ENCODE peak calls at places on chromosomes 12 and 14, in nine cellular contexts. B, H, C, M, L, K, J, Z and S are unnamed samples.

GRCh38 chr14:95257521-95257920 is 62.2 kb downstream of the CLMN start:
- DNase-seq in L (no peak), Z (no peak), J (no peak), M (no peak), K (no peak), B (no peak), H (no peak), C (no peak), S (no peak)

GRCh38 chr14:50064993-50065392 is 51.4 kb downstream of the VCPKMT start:
- DNase-seq in Z (peak; percentile 98), B (peak; percentile 45), M (peak; percentile 55), C (peak; percentile 79), H (no peak), K (no peak), L (no peak), J (peak; percentile 43), S (no peak)

GRCh38 chr12:26861690-26862089 is 28.7 kb upstream of the ITPR2 start:
- DNase-seq in K (no peak), Z (no peak), C (no peak), M (no peak), H (no peak), J (no peak), B (no peak), L (no peak), S (no peak)

GRCh38 chr12:53595212-53595611 is 31.0 kb downstream of the ATF7 start:
- DNase-seq in C (no peak), M (no peak), L (no peak), H (peak; percentile 83), J (no peak), Z (no peak), B (no peak), K (no peak), S (no peak)

GRCh38 chr12:98399532-98399931 is 115.9 kb upstream of the TMPO start:
- DNase-seq in L (no peak), J (no peak), B (no peak), Z (no peak), C (no peak), M (no peak), K (peak; percentile 50), H (peak; percentile 80), S (peak; percentile 51)

GRCh38 chr14:102711946-102712345 is 65.3 kb upstream of the TRAF3 start:
- DNase-seq in M (no peak), C (no peak), J (no peak), H (no peak), Z (no peak), B (no peak), K (no peak), L (no peak), S (peak; percentile 10)

GRCh38 chr14:40623641-40624040 is 983.0 kb upstream of the LRFN5 start:
- DNase-seq in Z (no peak), H (no peak), M (no peak), C (no peak), L (no peak), J (no peak), B (no peak), K (no peak), S (no peak)

GRCh38 chr14:55813635-55814034 is 233.6 kb downstream of the KTN1 start:
- DNase-seq in C (no peak), B (no peak), H (no peak), K (no peak), M (no peak), J (no peak), L (no peak), Z (no peak), S (no peak)

GRCh38 chr14:103849151-103850013 is 2.0 kb upstream of the PPP1R13B start:
- DNase-seq in J (no peak), C (no peak), M (no peak), K (no peak), B (no peak), Z (no peak), H (no peak), L (no peak), S (no peak)

DNA sequence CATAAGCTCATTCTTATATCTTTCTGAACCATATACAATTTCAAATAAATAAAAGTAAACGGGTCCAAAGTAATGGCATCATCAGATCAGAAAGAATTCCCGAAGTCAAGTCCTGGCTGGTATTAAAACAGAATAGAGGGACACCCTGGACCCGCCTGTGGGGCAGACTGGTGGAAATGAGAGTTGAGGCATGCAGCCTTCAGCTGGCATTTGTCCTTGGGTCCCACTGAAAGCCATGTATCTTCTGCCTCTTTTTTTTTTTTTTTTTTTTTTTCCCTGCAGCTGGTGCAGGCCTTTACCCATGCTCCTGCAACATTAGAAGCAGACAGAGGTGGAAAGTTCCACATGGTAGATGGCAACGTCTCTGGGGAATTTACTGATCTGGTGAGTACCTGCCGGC is 9.9 kb downstream of the AHSA1 start:
- DNase-seq in Z (no peak), H (no peak), M (no peak), J (no peak), L (no peak), B (no peak), K (no peak), C (no peak), S (no peak)
- H3K36me3 ChIP-seq in Z (peaks cover 38% of the 10 kb centered on the region), H (peaks cover 20% of the 10 kb centered on the region), M (peaks cover 37% of the 10 kb centered on the region), J (peaks cover 36% of the 10 kb centered on the region), L (peaks cover 70% of the 10 kb centered on the region), B (peaks cover 56% of the 10 kb centered on the region), K (peaks cover 70% of the 10 kb centered on the region), C (peaks cover 15% of the 10 kb centered on the region), S (peaks cover 1% of the 10 kb centered on the region)

DNA sequence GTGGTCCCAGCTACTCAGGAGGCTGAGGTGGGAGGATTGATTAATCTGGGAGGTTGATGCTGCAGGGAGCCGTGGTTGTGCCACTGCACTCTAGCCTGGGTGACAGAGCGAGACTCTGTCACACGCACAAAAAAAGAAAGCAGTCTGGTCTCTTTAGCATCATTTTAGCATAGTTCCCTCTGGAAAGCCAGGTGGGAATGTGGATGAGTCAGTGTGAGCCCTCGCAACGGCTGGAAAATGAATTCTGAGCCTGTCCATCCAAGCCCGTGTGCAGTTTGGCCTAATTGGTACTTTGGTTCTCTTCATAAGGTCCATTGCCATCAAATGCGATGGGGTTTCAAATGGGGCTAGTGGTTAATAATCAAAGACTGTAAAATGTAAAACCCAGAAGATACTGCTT is 2.4 kb downstream of the MYL2 start:
- DNase-seq in C (no peak), Z (no peak), B (no peak), L (no peak), J (no peak), M (no peak), K (no peak), H (no peak), S (no peak)
- H3K4me3 ChIP-seq in C (no peak overlapping the region), Z (no peak overlapping the region), B (no peak overlapping the region), L (peak overlapping the region; percentile 71), J (no peak overlapping the region), M (no peak overlapping the region), K (no peak overlapping the region), H (no peak overlapping the region), S (no peak overlapping the region)

DNA sequence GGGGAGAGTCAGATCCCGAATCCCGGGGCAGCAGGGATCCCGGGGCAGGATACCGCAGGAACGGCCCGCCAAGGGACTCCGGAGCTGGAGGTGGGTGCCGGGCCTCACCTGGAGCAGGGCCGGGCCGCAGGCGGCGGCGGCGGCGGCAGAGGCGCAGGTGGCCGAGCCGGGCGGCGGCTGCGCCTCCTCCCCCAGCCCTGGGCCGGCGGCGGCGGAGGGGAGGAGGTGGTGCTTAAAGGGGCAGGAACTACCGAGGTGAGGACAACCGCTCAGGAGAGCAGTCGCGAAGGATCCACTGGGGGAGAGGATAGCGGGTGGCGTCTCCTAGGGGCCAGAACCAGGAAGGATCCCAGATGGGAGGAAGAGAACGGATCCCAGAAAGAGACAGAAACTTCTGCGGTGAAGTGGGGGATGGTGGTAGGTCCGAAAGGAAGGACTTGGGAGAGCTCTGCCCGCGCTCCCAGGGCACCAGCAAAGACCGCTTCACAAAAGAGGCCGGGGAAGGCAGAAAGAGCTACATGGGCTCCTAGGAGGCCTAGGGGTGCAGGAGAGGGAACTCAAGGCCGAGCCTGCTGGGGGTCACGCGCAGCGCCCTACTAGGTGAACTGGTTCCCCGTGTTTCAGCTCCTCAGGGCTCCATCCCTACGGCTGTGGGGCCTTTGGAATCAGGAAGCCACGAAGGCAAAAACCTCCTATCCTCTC is 4.9 kb upstream of the BAZ2A start:
- DNase-seq in K (peak; percentile 68), J (peak; percentile 77), L (peak; percentile 75), Z (no peak), M (peak; percentile 62), H (peak; percentile 70), C (peak; percentile 71), B (peak; percentile 80), S (no peak)
- H3K36me3 ChIP-seq in K (peaks cover 28% of the 10 kb centered on the region), J (peaks cover 18% of the 10 kb centered on the region), L (peaks cover 28% of the 10 kb centered on the region), Z (peaks cover 14% of the 10 kb centered on the region), M (peaks cover 23% of the 10 kb centered on the region), H (peaks cover 15% of the 10 kb centered on the region), C (peaks cover 7% of the 10 kb centered on the region), B (peaks cover 24% of the 10 kb centered on the region), S (peaks cover 2% of the 10 kb centered on the region)

DNA sequence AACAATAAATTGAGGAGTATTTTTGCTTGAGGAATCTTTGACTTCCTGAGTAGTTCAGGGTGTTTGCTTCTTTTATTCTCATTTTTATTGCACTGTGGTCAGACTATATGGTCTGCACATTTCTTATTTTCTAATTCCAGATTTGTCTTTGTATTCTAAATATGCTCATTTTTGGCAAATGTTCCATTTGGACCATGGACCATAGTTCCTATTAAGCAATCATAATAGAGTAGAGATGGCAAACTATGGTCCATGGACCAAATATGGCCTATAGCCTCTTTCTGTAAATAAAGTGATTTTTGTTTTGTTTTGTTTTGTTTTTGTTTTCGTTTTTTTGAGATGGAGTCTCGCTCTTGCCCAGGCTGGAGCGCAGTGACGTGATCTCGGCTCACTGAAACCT is 2.1 kb downstream of the GPRC5A start:
- DNase-seq in J (no peak), L (no peak), C (no peak), H (no peak), M (no peak), B (no peak), K (no peak), Z (no peak), S (no peak)
- H3K4me3 ChIP-seq in J (no peak overlapping the region), L (no peak overlapping the region), C (peak overlapping the region; percentile 23), H (no peak overlapping the region), M (no peak overlapping the region), B (peak overlapping the region; percentile 61), K (no peak overlapping the region), Z (no peak overlapping the region), S (peak overlapping the region; percentile 42)

GRCh38 chr12:120132437-120132836 is 15.9 kb upstream of the RAB35 start:
- DNase-seq in B (peak; percentile 64), L (no peak), H (no peak), Z (no peak), C (no peak), K (no peak), J (no peak), M (no peak), S (no peak)

GRCh38 chr12:120134307-120134980 is 17.9 kb upstream of the RAB35 start:
- DNase-seq in C (no peak), J (no peak), B (no peak), K (no peak), L (no peak), H (no peak), Z (no peak), M (no peak), S (no peak)

GRCh38 chr12:120131116-120131515 is 14.6 kb upstream of the RAB35 start:
- DNase-seq in L (no peak), K (no peak), J (no peak), B (no peak), Z (no peak), H (no peak), M (no peak), C (no peak), S (no peak)

GRCh38 chr12:120130011-120130410 is 13.5 kb upstream of the RAB35 start:
- DNase-seq in K (no peak), J (no peak), H (no peak), Z (no peak), B (no peak), M (no peak), C (no peak), L (peak; percentile 30), S (no peak)

GRCh38 chr12:120132863-120133385 is 16.4 kb upstream of the RAB35 start:
- DNase-seq in C (no peak), H (no peak), K (no peak), L (no peak), B (peak; percentile 43), M (no peak), J (no peak), Z (peak; percentile 92), S (no peak)
- H3K36me3 ChIP-seq in C (peaks cover 26% of the 10 kb centered on the region), H (peaks cover 27% of the 10 kb centered on the region), K (peaks cover 98% of the 10 kb centered on the region), L (peaks cover 100% of the 10 kb centered on the region), B (peaks cover 97% of the 10 kb centered on the region), M (peaks cover 80% of the 10 kb centered on the region), J (peaks cover 87% of the 10 kb centered on the region), Z (peaks cover 60% of the 10 kb centered on the region), S (peaks cover 11% of the 10 kb centered on the region)